ENCODE peak calls at places on chromosome 10, in six cellular contexts. P, G, L, V, N and W are unnamed samples.

GRCh38 chr10:71711052-71711623 is 8.4 kb downstream of the C10orf105 start:
- DNase-seq in L (no peak), V (peak; percentile 46), P (no peak), N (no peak), G (no peak), W (no peak)

GRCh38 chr10:131580076-131580652 is 268.6 kb upstream of the TCERG1L start:
- DNase-seq in G (no peak), P (no peak), N (no peak), L (no peak), V (no peak), W (no peak)

GRCh38 chr10:17115683-17116082 is 13.9 kb downstream of the CUBN start:
- DNase-seq in N (peak; percentile 51), G (no peak), P (no peak), L (no peak), V (no peak), W (no peak)

GRCh38 chr10:80580811-80581468 is 43.2 kb downstream of the SH2D4B start:
- DNase-seq in G (no peak), P (no peak), N (no peak), V (no peak), L (no peak), W (no peak)

GRCh38 chr10:62766383-62766782 is 38.1 kb upstream of the ADO start:
- DNase-seq in G (no peak), L (no peak), V (no peak), N (no peak), P (no peak), W (no peak)

GRCh38 chr10:125158528-125159485 is 1.6 kb downstream of the CTBP2 start:
- DNase-seq in N (peak; percentile 32), G (no peak), P (no peak), V (peak; percentile 87), L (peak; percentile 59), W (peak; percentile 18)

GRCh38 chr10:125209591-125210373 is 49.4 kb upstream of the CTBP2 start:
- DNase-seq in N (no peak), L (peak; percentile 12), G (no peak), P (no peak), V (peak; percentile 35), W (no peak)

GRCh38 chr10:71433983-71434744 is 37.4 kb downstream of the CDH23 start:
- DNase-seq in P (no peak), L (no peak), V (no peak), G (peak; percentile 26), N (no peak), W (no peak)

GRCh38 chr10:15411035-15411434 is 39.9 kb upstream of the FAM171A1 start:
- DNase-seq in G (no peak), V (no peak), L (no peak), P (no peak), N (no peak), W (no peak)